ENCODE peak calls at places on chromosomes 12 and 14, in eight cellular contexts. S is prostate gland, L is Peyer's patch, R is AG04450, T is endothelial cell, G is K562, A is lower lobe of right lung, V is fibroblast of the aortic adventitia. B is an unnamed sample.

GRCh38 chr12:30828686-30829085 is 73.9 kb upstream of the CAPRIN2 start:
- DNase-seq in R (no peak), T (no peak), A (no peak), V (no peak), G (no peak), L (no peak), S (no peak), B (peak)

GRCh38 chr12:88493651-88494050 is 86.6 kb downstream of the KITLG start:
- DNase-seq in V (peak), A (no peak), R (peak), G (no peak), L (no peak), T (no peak), S (no peak), B (no peak)

GRCh38 chr14:51593397-51593796 is 58.3 kb upstream of the FRMD6 start:
- DNase-seq in T (no peak), L (no peak), A (no peak), V (no peak), R (no peak), S (no peak), G (no peak), B (no peak)

GRCh38 chr12:79331870-79332269 is 358.9 kb downstream of the PAWR start:
- DNase-seq in S (no peak), L (no peak), A (no peak), G (no peak), R (no peak), V (peak), T (no peak), B (no peak)

GRCh38 chr14:95523818-95524448 is 7.5 kb upstream of the SYNE3 start:
- DNase-seq in R (peak), T (no peak), G (peak), A (peak), S (no peak), V (peak), L (peak), B (no peak)

GRCh38 chr12:109517619-109518018 is 40.2 kb downstream of the UBE3B start:
- DNase-seq in A (no peak), R (no peak), T (no peak), V (no peak), S (no peak), L (no peak), G (no peak), B (no peak)

GRCh38 chr12:40733871-40734270 is 41.6 kb downstream of the CNTN1 start:
- DNase-seq in G (no peak), R (no peak), S (no peak), T (no peak), V (no peak), A (no peak), L (no peak), B (no peak)

GRCh38 chr12:64450711-64451486 is 1.0 kb upstream of the TBK1 start:
- DNase-seq in R (no peak), S (no peak), A (no peak), L (no peak), G (no peak), V (peak), T (peak), B (no peak)

GRCh38 chr12:118061011-118061875 is at the start of gene WSB2:
- DNase-seq in L (peak), R (no peak), S (peak), A (peak), G (peak), V (peak), T (peak), B (peak)

GRCh38 chr12:103548622-103549601 is 38.2 kb upstream of the STAB2 start:
- DNase-seq in L (peak), R (peak), A (no peak), S (peak), V (peak), T (peak), G (peak), B (no peak)

GRCh38 chr14:94377866-94378470 is 10.4 kb downstream of the SERPINA1 start:
- DNase-seq in L (no peak), A (no peak), R (no peak), S (no peak), G (no peak), T (no peak), V (no peak), B (no peak)

DNA sequence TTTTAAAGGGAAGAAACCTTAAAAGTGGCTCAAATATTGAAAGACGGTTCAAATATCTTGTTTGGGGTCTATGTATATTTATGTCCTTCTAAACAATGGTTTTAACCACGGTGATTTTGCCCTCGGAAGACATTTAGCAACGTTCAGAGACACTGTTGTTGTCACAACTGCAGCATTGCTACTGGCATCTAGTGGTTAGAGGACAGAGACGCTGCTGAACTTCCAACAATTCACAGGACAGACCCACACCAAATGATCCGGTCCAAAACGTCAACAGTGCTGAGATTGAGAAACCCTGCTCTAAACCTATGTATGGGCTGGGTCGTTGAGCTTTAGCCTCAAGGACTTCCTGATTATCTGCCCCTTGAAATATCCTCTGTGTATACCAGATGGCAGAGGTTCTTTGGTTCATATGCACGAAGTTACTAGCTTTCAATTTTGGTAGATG is 1.7 kb downstream of the ANGEL1 start:
- DNase-seq in T (peak), S (no peak), R (no peak), G (no peak), L (no peak), A (no peak), V (peak), B (no peak)
- TF ChIP-seq CTCF in T (no peak), S (no peak), R (peak), G (peak), L (peak), A (peak), V (peak), B (peak)

GRCh38 chr14:59900536-59900935 is 19.4 kb upstream of the LRRC9 start:
- DNase-seq in G (no peak), R (no peak), S (no peak), L (no peak), V (no peak), A (no peak), T (no peak), B (no peak)

GRCh38 chr14:59895721-59896120 is 24.2 kb upstream of the LRRC9 start:
- DNase-seq in S (no peak), A (no peak), R (no peak), L (no peak), V (no peak), G (no peak), T (no peak), B (no peak)

GRCh38 chr14:59897757-59898383 is 22.1 kb upstream of the LRRC9 start:
- DNase-seq in V (peak), R (no peak), L (no peak), G (no peak), A (no peak), S (peak), T (peak), B (no peak)
- TF ChIP-seq CTCF in V (peak), R (peak), L (peak), G (peak), A (peak), S (peak), T (peak), B (peak)

DNA sequence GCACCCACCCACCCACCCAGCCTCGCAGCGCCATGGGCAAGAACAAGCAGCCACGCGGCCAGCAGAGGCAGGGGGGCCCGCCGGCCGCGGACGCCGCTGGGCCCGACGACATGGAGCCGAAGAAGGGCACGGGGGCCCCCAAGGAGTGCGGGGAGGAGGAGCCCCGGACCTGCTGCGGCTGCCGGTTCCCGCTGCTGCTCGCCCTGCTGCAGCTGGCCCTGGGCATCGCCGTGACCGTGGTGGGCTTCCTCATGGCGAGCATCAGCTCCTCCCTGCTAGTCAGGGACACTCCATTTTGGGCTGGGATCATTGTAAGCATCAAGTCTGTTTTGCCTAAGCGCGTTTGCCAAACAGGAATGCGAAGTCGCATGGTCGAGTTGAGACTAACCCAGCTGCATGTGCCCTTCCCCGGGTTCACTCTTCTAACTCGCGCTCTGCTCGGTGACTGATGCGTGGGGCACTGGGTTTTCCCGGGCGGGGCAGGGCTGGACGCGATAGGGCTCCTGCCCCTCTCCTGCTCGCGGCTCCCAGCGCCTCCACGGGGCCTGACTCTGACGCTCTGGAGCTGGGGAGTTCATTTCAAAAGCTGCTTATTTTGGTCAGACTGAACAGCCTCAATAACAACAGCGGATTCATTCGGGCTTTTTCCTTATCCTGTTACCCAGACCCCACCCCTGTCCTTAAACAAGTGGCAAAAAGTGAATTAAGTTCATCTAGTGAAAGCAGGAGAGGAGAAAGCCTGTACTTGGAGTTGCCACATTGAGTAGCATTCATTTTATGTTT is 459 bp downstream of the SSPN start:
- DNase-seq in R (no peak), V (peak), G (no peak), S (peak), L (peak), T (peak), A (peak), B (peak)
- TF ChIP-seq CTCF in R (no peak), V (no peak), G (no peak), S (no peak), L (no peak), T (no peak), A (no peak), B (no peak)

GRCh38 chr14:89588840-89589296 is 171.8 kb upstream of the FOXN3 start:
- DNase-seq in T (no peak), S (no peak), R (no peak), A (no peak), G (no peak), V (no peak), L (no peak), B (no peak)
- TF ChIP-seq CTCF in T (no peak), S (no peak), R (no peak), A (no peak), G (no peak), V (no peak), L (no peak), B (no peak)

GRCh38 chr12:23115984-23116383 is 491.0 kb downstream of the ETNK1 start:
- DNase-seq in T (no peak), G (no peak), V (no peak), R (no peak), L (no peak), S (no peak), A (no peak), B (no peak)
- TF ChIP-seq CTCF in T (no peak), G (no peak), V (no peak), R (no peak), L (no peak), S (no peak), A (no peak), B (no peak)

DNA sequence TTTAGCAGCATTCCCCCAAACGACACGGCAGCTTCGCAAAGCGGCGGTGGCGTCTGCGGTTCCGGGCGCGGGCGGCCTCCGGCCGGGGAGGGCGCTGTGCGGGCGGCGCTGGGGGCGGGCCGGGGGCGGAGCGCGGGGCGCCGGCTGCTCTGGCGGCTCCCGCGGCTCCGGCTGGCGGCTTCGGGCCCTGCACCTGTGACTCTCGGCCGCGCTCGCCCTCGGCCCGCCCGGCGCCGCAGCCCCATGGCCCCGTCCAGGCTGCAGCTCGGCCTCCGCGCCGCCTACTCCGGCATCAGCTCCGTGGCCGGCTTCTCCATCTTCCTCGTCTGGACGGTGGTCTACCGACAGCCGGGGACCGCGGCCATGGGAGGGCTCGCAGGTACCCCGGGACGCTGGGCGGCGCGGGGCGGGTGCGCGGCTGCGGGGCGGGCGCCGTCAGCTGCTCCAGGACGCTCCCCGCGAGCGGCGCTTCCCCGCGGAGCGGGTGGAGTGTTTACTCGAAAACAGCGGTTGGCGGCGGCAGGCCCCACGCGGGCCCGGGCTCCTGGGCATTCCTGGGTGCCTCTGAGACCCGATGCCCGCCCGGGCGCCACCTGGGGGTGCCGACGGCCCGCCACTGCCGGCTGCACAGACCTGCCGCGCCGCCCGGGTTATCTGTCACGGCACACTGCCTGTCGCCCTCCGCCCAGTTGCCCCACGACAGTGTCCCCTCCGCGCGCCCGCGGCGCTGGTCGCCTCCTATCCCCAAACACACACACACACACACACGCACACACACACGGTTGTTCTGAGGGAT is at the start of gene SLC48A1:
- DNase-seq in T (peak), L (peak), G (peak), V (peak), A (peak), R (no peak), S (peak), B (peak)
- TF ChIP-seq CTCF in T (no peak), L (peak), G (peak), V (peak), A (peak), R (peak), S (no peak), B (peak)

B was measured in osteocyte.